ENCODE peak calls at places on chromosome 10, in six cellular contexts. F, Y, S, Z, D and K are unnamed samples.

GRCh38 chr10:116707981-116708380 is 34.4 kb downstream of the HSPA12A start:
- DNase-seq in F (no peak), Y (no peak), S (no peak), Z (peak), D (no peak), K (no peak)

GRCh38 chr10:370222-370825 is 235.1 kb downstream of the ZMYND11 start:
- DNase-seq in F (no peak), Y (no peak), S (no peak), Z (no peak), D (no peak), K (no peak)

GRCh38 chr10:95097805-95098204 is 28.5 kb upstream of the CYP2C8 start:
- DNase-seq in F (no peak), Y (no peak), S (no peak), Z (no peak), D (no peak), K (no peak)

GRCh38 chr10:121340176-121340850 is 257.9 kb downstream of the FGFR2 start:
- DNase-seq in F (no peak), Y (no peak), S (no peak), Z (no peak), D (no peak), K (no peak)

GRCh38 chr10:27679996-27680395 is 65.6 kb downstream of the MKX start:
- DNase-seq in F (no peak), Y (no peak), S (no peak), Z (no peak), D (no peak), K (no peak)

GRCh38 chr10:126253613-126254002 is 134.7 kb downstream of the ADAM12 start:
- DNase-seq in F (no peak), Y (no peak), S (peak), Z (no peak), D (no peak), K (no peak)

GRCh38 chr10:4767033-4767814 is 58.8 kb upstream of the AKR1E2 start:
- DNase-seq in F (no peak), Y (peak), S (peak), Z (peak), D (peak), K (no peak)

GRCh38 chr10:35986756-35987467 is 344.8 kb upstream of the FZD8 start:
- DNase-seq in F (no peak), Y (no peak), S (no peak), Z (no peak), D (no peak), K (no peak)

GRCh38 chr10:47024399-47025252 is 113.4 kb downstream of the PTPN20 start:
- DNase-seq in F (peak), Y (peak), S (peak), Z (no peak), D (peak), K (peak)

GRCh38 chr10:95513008-95513589 is 48.1 kb downstream of the SORBS1 start:
- DNase-seq in F (peak), Y (no peak), S (no peak), Z (no peak), D (no peak), K (no peak)

GRCh38 chr10:57699944-57700343 is 567.8 kb downstream of the IPMK start:
- DNase-seq in F (no peak), Y (no peak), S (no peak), Z (no peak), D (no peak), K (no peak)

GRCh38 chr10:87878664-87879459 is 15.4 kb downstream of the PTEN start:
- DNase-seq in F (no peak), Y (no peak), S (no peak), Z (no peak), D (no peak), K (no peak)

GRCh38 chr10:110845756-110846620 is 25.7 kb upstream of the PDCD4 start:
- DNase-seq in F (no peak), Y (no peak), S (no peak), Z (no peak), D (no peak), K (no peak)

GRCh38 chr10:84059526-84059925 is 79.8 kb upstream of the GHITM start:
- DNase-seq in F (no peak), Y (no peak), S (no peak), Z (no peak), D (no peak), K (no peak)

GRCh38 chr10:125003146-125003900 is 61.4 kb downstream of the ZRANB1 start:
- DNase-seq in F (no peak), Y (no peak), S (no peak), Z (peak), D (no peak), K (no peak)

DNA sequence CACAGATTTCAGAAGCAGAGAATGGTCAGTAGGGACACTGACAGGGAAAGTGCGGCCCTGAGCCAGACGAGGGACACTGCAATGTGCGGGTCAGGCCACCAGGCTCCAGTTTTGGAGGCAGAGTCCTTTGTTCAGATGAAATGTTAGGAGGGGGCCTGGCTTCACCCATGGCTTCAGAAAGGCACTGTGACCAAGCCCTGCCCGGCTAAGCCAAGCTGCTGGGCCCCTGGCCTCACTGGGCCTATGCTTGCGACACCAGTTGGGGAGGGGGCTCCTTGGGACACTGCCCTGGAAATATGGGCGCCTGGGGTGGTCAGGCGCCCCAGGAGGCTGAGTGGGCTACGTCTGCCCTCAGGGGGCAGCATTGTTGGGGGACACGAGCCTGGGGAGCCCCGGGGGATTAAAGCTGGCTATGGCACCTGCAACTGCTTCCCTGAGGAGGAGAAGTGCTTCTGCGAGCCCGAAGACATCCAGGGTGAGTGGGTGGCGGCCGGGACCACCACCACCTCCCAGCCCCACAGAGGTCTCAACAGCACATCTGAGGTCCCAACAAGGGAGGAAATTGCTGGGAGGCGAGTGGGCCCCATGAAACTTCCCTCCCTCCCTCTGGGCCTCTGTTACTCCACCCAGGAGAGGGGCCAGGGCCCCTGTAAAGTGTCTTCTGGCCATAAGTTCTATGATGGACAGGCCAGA is 24.9 kb upstream of the CSGALNACT2 start:
- DNase-seq in F (no peak), Y (no peak), S (no peak), Z (no peak), D (no peak), K (no peak)
- TF ChIP-seq CTCF in F (no peak), Y (no peak), S (no peak), Z (no peak), D (no peak), K (no peak)

GRCh38 chr10:102395677-102396197 is at the start of gene NFKB2:
- DNase-seq in F (no peak), Y (no peak), S (no peak), Z (no peak), D (no peak), K (no peak)

GRCh38 chr10:102392306-102392705 is 3.2 kb upstream of the NFKB2 start:
- DNase-seq in F (no peak), Y (no peak), S (no peak), Z (no peak), D (no peak), K (no peak)

GRCh38 chr10:102393411-102394078 is 2.0 kb upstream of the NFKB2 start:
- DNase-seq in F (no peak), Y (no peak), S (no peak), Z (no peak), D (peak), K (no peak)

GRCh38 chr10:102394801-102395676 is 466 bp upstream of the NFKB2 start:
- DNase-seq in F (peak), Y (peak), S (peak), Z (peak), D (peak), K (peak)

GRCh38 chr10:102394079-102394800 is 1.3 kb upstream of the NFKB2 start:
- DNase-seq in F (peak), Y (peak), S (peak), Z (peak), D (peak), K (peak)
- TF ChIP-seq CTCF in F (peak), Y (peak), S (no peak), Z (peak), D (no peak), K (no peak)

GRCh38 chr10:73253226-73253557 is 748 bp upstream of the MRPS16 start:
- DNase-seq in F (no peak), Y (peak), S (peak), Z (no peak), D (no peak), K (peak)
- TF ChIP-seq CTCF in F (no peak), Y (no peak), S (peak), Z (no peak), D (peak), K (peak)

GRCh38 chr10:113298616-113299015 is 254.2 kb upstream of the HABP2 start:
- DNase-seq in F (no peak), Y (no peak), S (no peak), Z (no peak), D (no peak), K (no peak)

GRCh38 chr10:113303747-113304146 is 249.1 kb upstream of the HABP2 start:
- DNase-seq in F (no peak), Y (no peak), S (peak), Z (no peak), D (no peak), K (no peak)

GRCh38 chr10:113302062-113302461 is 250.8 kb upstream of the HABP2 start:
- DNase-seq in F (no peak), Y (no peak), S (no peak), Z (no peak), D (no peak), K (no peak)

GRCh38 chr10:113300628-113301027 is 252.2 kb upstream of the HABP2 start:
- DNase-seq in F (no peak), Y (no peak), S (no peak), Z (no peak), D (no peak), K (no peak)

GRCh38 chr10:113301342-113301984 is 251.4 kb upstream of the HABP2 start:
- DNase-seq in F (no peak), Y (no peak), S (no peak), Z (no peak), D (peak), K (no peak)
- TF ChIP-seq CTCF in F (no peak), Y (no peak), S (no peak), Z (no peak), D (no peak), K (no peak)